ENCODE peak calls at places on chromosomes 5 and 9, in five cellular contexts. One of them, this sample, is unnamed.

GRCh38 chr5:158431369-158432029 is 572.6 kb upstream of the CLINT1 start:
- DNase-seq in stimulated activated CD8-positive, alpha-beta memory T cell treated with anti-CD3 and anti-CD28 coated beads, Interleukin-15, amount 100 ng/mL, for 24 hours: no peak
- DNase-seq in AML-193: no peak
- DNase-seq in psoas muscle: no peak
- DNase-seq in NCI-H510A treated with DMSO at 0.1 percent for 48 hours: no peak
- DNase-seq in this sample: peak

GRCh38 chr5:163496286-163496685 is 9.1 kb upstream of the MAT2B start:
- DNase-seq in stimulated activated CD8-positive, alpha-beta memory T cell treated with anti-CD3 and anti-CD28 coated beads, Interleukin-15, amount 100 ng/mL, for 24 hours: no peak
- DNase-seq in AML-193: no peak
- DNase-seq in psoas muscle: no peak
- DNase-seq in NCI-H510A treated with DMSO at 0.1 percent for 48 hours: no peak
- DNase-seq in this sample: peak

GRCh38 chr5:53430618-53431252 is 49.7 kb upstream of the FST start:
- DNase-seq in stimulated activated CD8-positive, alpha-beta memory T cell treated with anti-CD3 and anti-CD28 coated beads, Interleukin-15, amount 100 ng/mL, for 24 hours: no peak
- DNase-seq in AML-193: peak
- DNase-seq in psoas muscle: no peak
- DNase-seq in NCI-H510A treated with DMSO at 0.1 percent for 48 hours: no peak
- DNase-seq in this sample: peak

GRCh38 chr5:103800728-103801127 is 238.1 kb upstream of the NUDT12 start:
- DNase-seq in stimulated activated CD8-positive, alpha-beta memory T cell treated with anti-CD3 and anti-CD28 coated beads, Interleukin-15, amount 100 ng/mL, for 24 hours: no peak
- DNase-seq in AML-193: no peak
- DNase-seq in psoas muscle: no peak
- DNase-seq in NCI-H510A treated with DMSO at 0.1 percent for 48 hours: no peak
- DNase-seq in this sample: peak

GRCh38 chr9:15606667-15607472 is 54.0 kb downstream of the CCDC171 start:
- DNase-seq in stimulated activated CD8-positive, alpha-beta memory T cell treated with anti-CD3 and anti-CD28 coated beads, Interleukin-15, amount 100 ng/mL, for 24 hours: no peak
- DNase-seq in AML-193: peak
- DNase-seq in psoas muscle: no peak
- DNase-seq in NCI-H510A treated with DMSO at 0.1 percent for 48 hours: peak
- DNase-seq in this sample: peak

GRCh38 chr9:134348404-134349155 is 22.3 kb downstream of the RXRA start:
- DNase-seq in stimulated activated CD8-positive, alpha-beta memory T cell treated with anti-CD3 and anti-CD28 coated beads, Interleukin-15, amount 100 ng/mL, for 24 hours: no peak
- DNase-seq in AML-193: no peak
- DNase-seq in psoas muscle: no peak
- DNase-seq in NCI-H510A treated with DMSO at 0.1 percent for 48 hours: no peak
- DNase-seq in this sample: no peak

GRCh38 chr9:133200631-133201030 is 8.4 kb downstream of the OBP2B start:
- DNase-seq in stimulated activated CD8-positive, alpha-beta memory T cell treated with anti-CD3 and anti-CD28 coated beads, Interleukin-15, amount 100 ng/mL, for 24 hours: no peak
- DNase-seq in AML-193: no peak
- DNase-seq in psoas muscle: no peak
- DNase-seq in NCI-H510A treated with DMSO at 0.1 percent for 48 hours: no peak
- DNase-seq in this sample: no peak

GRCh38 chr5:119355636-119356383 is at the start of gene TNFAIP8:
- DNase-seq in stimulated activated CD8-positive, alpha-beta memory T cell treated with anti-CD3 and anti-CD28 coated beads, Interleukin-15, amount 100 ng/mL, for 24 hours: peak
- DNase-seq in AML-193: no peak
- DNase-seq in psoas muscle: peak
- DNase-seq in NCI-H510A treated with DMSO at 0.1 percent for 48 hours: no peak
- DNase-seq in this sample: peak

GRCh38 chr5:147387109-147387508 is 122.8 kb downstream of the DPYSL3 start:
- DNase-seq in stimulated activated CD8-positive, alpha-beta memory T cell treated with anti-CD3 and anti-CD28 coated beads, Interleukin-15, amount 100 ng/mL, for 24 hours: no peak
- DNase-seq in AML-193: no peak
- DNase-seq in psoas muscle: no peak
- DNase-seq in NCI-H510A treated with DMSO at 0.1 percent for 48 hours: no peak
- DNase-seq in this sample: no peak

GRCh38 chr5:140608730-140609520 is 24.1 kb downstream of the CD14 start:
- DNase-seq in stimulated activated CD8-positive, alpha-beta memory T cell treated with anti-CD3 and anti-CD28 coated beads, Interleukin-15, amount 100 ng/mL, for 24 hours: no peak
- DNase-seq in AML-193: peak
- DNase-seq in psoas muscle: no peak
- DNase-seq in NCI-H510A treated with DMSO at 0.1 percent for 48 hours: no peak
- DNase-seq in this sample: peak

GRCh38 chr5:169374761-169375160 is 73.8 kb upstream of the SLIT3 start:
- DNase-seq in stimulated activated CD8-positive, alpha-beta memory T cell treated with anti-CD3 and anti-CD28 coated beads, Interleukin-15, amount 100 ng/mL, for 24 hours: no peak
- DNase-seq in AML-193: no peak
- DNase-seq in psoas muscle: no peak
- DNase-seq in NCI-H510A treated with DMSO at 0.1 percent for 48 hours: no peak
- DNase-seq in this sample: no peak

GRCh38 chr5:132478498-132478855 is 12.1 kb downstream of the IRF1 start:
- DNase-seq in stimulated activated CD8-positive, alpha-beta memory T cell treated with anti-CD3 and anti-CD28 coated beads, Interleukin-15, amount 100 ng/mL, for 24 hours: no peak
- DNase-seq in AML-193: no peak
- DNase-seq in psoas muscle: no peak
- DNase-seq in NCI-H510A treated with DMSO at 0.1 percent for 48 hours: no peak
- DNase-seq in this sample: no peak

GRCh38 chr5:6733411-6734242 is 20.4 kb downstream of the TENT4A start:
- DNase-seq in stimulated activated CD8-positive, alpha-beta memory T cell treated with anti-CD3 and anti-CD28 coated beads, Interleukin-15, amount 100 ng/mL, for 24 hours: no peak
- DNase-seq in AML-193: no peak
- DNase-seq in psoas muscle: no peak
- DNase-seq in NCI-H510A treated with DMSO at 0.1 percent for 48 hours: no peak
- DNase-seq in this sample: peak

GRCh38 chr5:139745121-139745799 is 50.3 kb upstream of the PSD2 start:
- DNase-seq in stimulated activated CD8-positive, alpha-beta memory T cell treated with anti-CD3 and anti-CD28 coated beads, Interleukin-15, amount 100 ng/mL, for 24 hours: no peak
- DNase-seq in AML-193: no peak
- DNase-seq in psoas muscle: peak
- DNase-seq in NCI-H510A treated with DMSO at 0.1 percent for 48 hours: no peak
- DNase-seq in this sample: peak

GRCh38 chr5:150137168-150137957 is 18.3 kb downstream of the PDGFRB start:
- DNase-seq in stimulated activated CD8-positive, alpha-beta memory T cell treated with anti-CD3 and anti-CD28 coated beads, Interleukin-15, amount 100 ng/mL, for 24 hours: no peak
- DNase-seq in AML-193: no peak
- DNase-seq in psoas muscle: no peak
- DNase-seq in NCI-H510A treated with DMSO at 0.1 percent for 48 hours: no peak
- DNase-seq in this sample: no peak

GRCh38 chr5:44603496-44604272 is 205.1 kb upstream of the MRPS30 start:
- DNase-seq in stimulated activated CD8-positive, alpha-beta memory T cell treated with anti-CD3 and anti-CD28 coated beads, Interleukin-15, amount 100 ng/mL, for 24 hours: no peak
- DNase-seq in AML-193: no peak
- DNase-seq in psoas muscle: no peak
- DNase-seq in NCI-H510A treated with DMSO at 0.1 percent for 48 hours: no peak
- DNase-seq in this sample: no peak

GRCh38 chr5:6545770-6546690 is 86.8 kb downstream of the NSUN2 start:
- DNase-seq in stimulated activated CD8-positive, alpha-beta memory T cell treated with anti-CD3 and anti-CD28 coated beads, Interleukin-15, amount 100 ng/mL, for 24 hours: no peak
- DNase-seq in AML-193: no peak
- DNase-seq in psoas muscle: no peak
- DNase-seq in NCI-H510A treated with DMSO at 0.1 percent for 48 hours: peak
- DNase-seq in this sample: no peak

GRCh38 chr9:95953986-95954385 is 78.5 kb downstream of the ERCC6L2 start:
- DNase-seq in stimulated activated CD8-positive, alpha-beta memory T cell treated with anti-CD3 and anti-CD28 coated beads, Interleukin-15, amount 100 ng/mL, for 24 hours: no peak
- DNase-seq in AML-193: no peak
- DNase-seq in psoas muscle: no peak
- DNase-seq in NCI-H510A treated with DMSO at 0.1 percent for 48 hours: no peak
- DNase-seq in this sample: no peak

GRCh38 chr9:91833096-91833877 is 116.7 kb downstream of the ROR2 start:
- DNase-seq in stimulated activated CD8-positive, alpha-beta memory T cell treated with anti-CD3 and anti-CD28 coated beads, Interleukin-15, amount 100 ng/mL, for 24 hours: no peak
- DNase-seq in AML-193: no peak
- DNase-seq in psoas muscle: no peak
- DNase-seq in NCI-H510A treated with DMSO at 0.1 percent for 48 hours: no peak
- DNase-seq in this sample: no peak

GRCh38 chr9:87850405-87850804 is 32.3 kb upstream of the SPATA31E1 start:
- DNase-seq in stimulated activated CD8-positive, alpha-beta memory T cell treated with anti-CD3 and anti-CD28 coated beads, Interleukin-15, amount 100 ng/mL, for 24 hours: no peak
- DNase-seq in AML-193: no peak
- DNase-seq in psoas muscle: no peak
- DNase-seq in NCI-H510A treated with DMSO at 0.1 percent for 48 hours: no peak
- DNase-seq in this sample: peak

GRCh38 chr9:74645007-74645639 is 148.0 kb downstream of the RORB start:
- DNase-seq in stimulated activated CD8-positive, alpha-beta memory T cell treated with anti-CD3 and anti-CD28 coated beads, Interleukin-15, amount 100 ng/mL, for 24 hours: no peak
- DNase-seq in AML-193: peak
- DNase-seq in psoas muscle: no peak
- DNase-seq in NCI-H510A treated with DMSO at 0.1 percent for 48 hours: peak
- DNase-seq in this sample: peak

GRCh38 chr5:108983456-108984092 is 235.9 kb downstream of the FER start:
- DNase-seq in stimulated activated CD8-positive, alpha-beta memory T cell treated with anti-CD3 and anti-CD28 coated beads, Interleukin-15, amount 100 ng/mL, for 24 hours: no peak
- DNase-seq in AML-193: no peak
- DNase-seq in psoas muscle: no peak
- DNase-seq in NCI-H510A treated with DMSO at 0.1 percent for 48 hours: no peak
- DNase-seq in this sample: peak

GRCh38 chr9:105413486-105414068 is 34.3 kb upstream of the FSD1L start:
- DNase-seq in stimulated activated CD8-positive, alpha-beta memory T cell treated with anti-CD3 and anti-CD28 coated beads, Interleukin-15, amount 100 ng/mL, for 24 hours: no peak
- DNase-seq in AML-193: no peak
- DNase-seq in psoas muscle: no peak
- DNase-seq in NCI-H510A treated with DMSO at 0.1 percent for 48 hours: peak
- DNase-seq in this sample: peak

GRCh38 chr9:86706391-86706790 is 240.9 kb downstream of the GAS1 start:
- DNase-seq in stimulated activated CD8-positive, alpha-beta memory T cell treated with anti-CD3 and anti-CD28 coated beads, Interleukin-15, amount 100 ng/mL, for 24 hours: no peak
- DNase-seq in AML-193: no peak
- DNase-seq in psoas muscle: no peak
- DNase-seq in NCI-H510A treated with DMSO at 0.1 percent for 48 hours: no peak
- DNase-seq in this sample: peak

GRCh38 chr5:85069659-85070640 is 685.3 kb upstream of the EDIL3 start:
- DNase-seq in stimulated activated CD8-positive, alpha-beta memory T cell treated with anti-CD3 and anti-CD28 coated beads, Interleukin-15, amount 100 ng/mL, for 24 hours: no peak
- DNase-seq in AML-193: no peak
- DNase-seq in psoas muscle: no peak
- DNase-seq in NCI-H510A treated with DMSO at 0.1 percent for 48 hours: no peak
- DNase-seq in this sample: no peak

This sample was measured in AG10803.